ENCODE peak calls at places on chromosome 1, in four cellular contexts. One of them, this sample, is unnamed.

GRCh38 chr1:3668585-3669300 is 16.4 kb downstream of the TP73 start:
- DNase-seq in H9: peak; percentile 90
- DNase-seq in NCI-H2227 treated with DMSO at 0.1 percent for 48 hours: no peak
- DNase-seq in SJSA1: no peak
- DNase-seq in this sample: no peak

GRCh38 chr1:40371707-40372258 is 1.7 kb upstream of the SMAP2 start:
- DNase-seq in NCI-H2227 treated with DMSO at 0.1 percent for 48 hours: no peak
- DNase-seq in H9: no peak
- DNase-seq in SJSA1: no peak
- DNase-seq in this sample: no peak

GRCh38 chr1:192592981-192593683 is 17.6 kb downstream of the RGS1 start:
- DNase-seq in NCI-H2227 treated with DMSO at 0.1 percent for 48 hours: no peak
- DNase-seq in H9: no peak
- DNase-seq in SJSA1: no peak
- DNase-seq in this sample: no peak

GRCh38 chr1:156123356-156124196 is 9.1 kb downstream of the LMNA start:
- DNase-seq in H9: peak; percentile 94
- DNase-seq in SJSA1: peak; percentile 97
- DNase-seq in NCI-H2227 treated with DMSO at 0.1 percent for 48 hours: peak; percentile 65
- DNase-seq in this sample: peak; percentile 87

GRCh38 chr1:232780354-232780753 is 24.9 kb upstream of the MAP10 start:
- DNase-seq in H9: no peak
- DNase-seq in NCI-H2227 treated with DMSO at 0.1 percent for 48 hours: no peak
- DNase-seq in SJSA1: no peak
- DNase-seq in this sample: no peak

GRCh38 chr1:24426738-24427468 is 11.3 kb downstream of the NIPAL3 start:
- DNase-seq in H9: no peak
- DNase-seq in NCI-H2227 treated with DMSO at 0.1 percent for 48 hours: peak; percentile 65
- DNase-seq in SJSA1: no peak
- DNase-seq in this sample: no peak

GRCh38 chr1:27574001-27574781 is 29.8 kb downstream of the AHDC1 start:
- DNase-seq in SJSA1: no peak
- DNase-seq in H9: no peak
- DNase-seq in NCI-H2227 treated with DMSO at 0.1 percent for 48 hours: no peak
- DNase-seq in this sample: no peak

GRCh38 chr1:14263671-14264070 is 334.8 kb upstream of the KAZN start:
- DNase-seq in H9: no peak
- DNase-seq in NCI-H2227 treated with DMSO at 0.1 percent for 48 hours: no peak
- DNase-seq in SJSA1: no peak
- DNase-seq in this sample: no peak

GRCh38 chr1:119646521-119647227 is 1.4 kb downstream of the ZNF697 start:
- DNase-seq in SJSA1: peak; percentile 43
- DNase-seq in NCI-H2227 treated with DMSO at 0.1 percent for 48 hours: no peak
- DNase-seq in H9: no peak
- DNase-seq in this sample: no peak

GRCh38 chr1:39842726-39843305 is 40.5 kb downstream of the TRIT1 start:
- DNase-seq in NCI-H2227 treated with DMSO at 0.1 percent for 48 hours: no peak
- DNase-seq in SJSA1: no peak
- DNase-seq in H9: no peak
- DNase-seq in this sample: no peak

GRCh38 chr1:35030338-35031102 is 1.2 kb downstream of the ZMYM6 start:
- DNase-seq in SJSA1: no peak
- DNase-seq in NCI-H2227 treated with DMSO at 0.1 percent for 48 hours: no peak
- DNase-seq in H9: no peak
- DNase-seq in this sample: no peak

GRCh38 chr1:175494950-175495349 is 248.4 kb downstream of the TNR start:
- DNase-seq in NCI-H2227 treated with DMSO at 0.1 percent for 48 hours: no peak
- DNase-seq in SJSA1: no peak
- DNase-seq in H9: no peak
- DNase-seq in this sample: no peak

GRCh38 chr1:229132706-229133105 is 138.2 kb upstream of the RAB4A start:
- DNase-seq in SJSA1: peak; percentile 58
- DNase-seq in NCI-H2227 treated with DMSO at 0.1 percent for 48 hours: no peak
- DNase-seq in H9: no peak
- DNase-seq in this sample: no peak

GRCh38 chr1:13700521-13701273 is 709 bp downstream of the PRDM2 start:
- DNase-seq in NCI-H2227 treated with DMSO at 0.1 percent for 48 hours: peak; percentile 14
- DNase-seq in H9: peak; percentile 35
- DNase-seq in SJSA1: peak; percentile 49
- DNase-seq in this sample: no peak

GRCh38 chr1:57591854-57592253 is 168.0 kb upstream of the DAB1 start:
- DNase-seq in H9: no peak
- DNase-seq in SJSA1: no peak
- DNase-seq in NCI-H2227 treated with DMSO at 0.1 percent for 48 hours: no peak
- DNase-seq in this sample: no peak

GRCh38 chr1:169309178-169310166 is 58.1 kb downstream of the NME7 start:
- DNase-seq in SJSA1: no peak
- DNase-seq in NCI-H2227 treated with DMSO at 0.1 percent for 48 hours: no peak
- DNase-seq in H9: no peak
- DNase-seq in this sample: no peak

GRCh38 chr1:111045033-111045722 is 81.5 kb upstream of the LRIF1 start:
- DNase-seq in H9: no peak
- DNase-seq in SJSA1: no peak
- DNase-seq in NCI-H2227 treated with DMSO at 0.1 percent for 48 hours: no peak
- DNase-seq in this sample: no peak

GRCh38 chr1:166062695-166063094 is 104.1 kb downstream of the FAM78B start:
- DNase-seq in NCI-H2227 treated with DMSO at 0.1 percent for 48 hours: no peak
- DNase-seq in H9: no peak
- DNase-seq in SJSA1: no peak
- DNase-seq in this sample: no peak

GRCh38 chr1:205204552-205204951 is 7.0 kb downstream of the DSTYK start:
- DNase-seq in SJSA1: no peak
- DNase-seq in H9: no peak
- DNase-seq in NCI-H2227 treated with DMSO at 0.1 percent for 48 hours: no peak
- DNase-seq in this sample: no peak

GRCh38 chr1:1986451-1987141 is 17.0 kb downstream of the CFAP74 start:
- DNase-seq in NCI-H2227 treated with DMSO at 0.1 percent for 48 hours: no peak
- DNase-seq in SJSA1: no peak
- DNase-seq in H9: no peak
- DNase-seq in this sample: no peak

GRCh38 chr1:111656093-111657017 is 36.8 kb downstream of the RAP1A start:
- DNase-seq in NCI-H2227 treated with DMSO at 0.1 percent for 48 hours: no peak
- DNase-seq in SJSA1: peak; percentile 35
- DNase-seq in H9: no peak
- DNase-seq in this sample: peak; percentile 43

GRCh38 chr1:69055223-69055622 is 512.5 kb upstream of the LRRC7 start:
- DNase-seq in SJSA1: no peak
- DNase-seq in H9: no peak
- DNase-seq in NCI-H2227 treated with DMSO at 0.1 percent for 48 hours: no peak
- DNase-seq in this sample: no peak

GRCh38 chr1:159881930-159882839 is 17.8 kb downstream of the CFAP45 start:
- DNase-seq in H9: no peak
- DNase-seq in SJSA1: peak; percentile 82
- DNase-seq in NCI-H2227 treated with DMSO at 0.1 percent for 48 hours: peak; percentile 91
- DNase-seq in this sample: peak; percentile 45

GRCh38 chr1:58214674-58215073 is 331.9 kb downstream of the OMA1 start:
- DNase-seq in H9: no peak
- DNase-seq in NCI-H2227 treated with DMSO at 0.1 percent for 48 hours: peak; percentile 25
- DNase-seq in SJSA1: no peak
- DNase-seq in this sample: no peak

GRCh38 chr1:40344597-40344996 is 27.5 kb upstream of the COL9A2 start:
- DNase-seq in NCI-H2227 treated with DMSO at 0.1 percent for 48 hours: peak; percentile 61
- DNase-seq in H9: no peak
- DNase-seq in SJSA1: peak; percentile 7
- DNase-seq in this sample: peak; percentile 35

GRCh38 chr1:245336149-245336983 is 181.6 kb downstream of the KIF26B start:
- DNase-seq in SJSA1: no peak
- DNase-seq in H9: peak; percentile 55
- DNase-seq in NCI-H2227 treated with DMSO at 0.1 percent for 48 hours: no peak
- DNase-seq in this sample: no peak

GRCh38 chr1:51627672-51628071 is 10.8 kb downstream of the OSBPL9 start:
- DNase-seq in NCI-H2227 treated with DMSO at 0.1 percent for 48 hours: peak; percentile 53
- DNase-seq in SJSA1: no peak
- DNase-seq in H9: no peak
- DNase-seq in this sample: peak; percentile 5

GRCh38 chr1:200217703-200218102 is 190.2 kb downstream of the NR5A2 start:
- DNase-seq in SJSA1: no peak
- DNase-seq in NCI-H2227 treated with DMSO at 0.1 percent for 48 hours: no peak
- DNase-seq in H9: no peak
- DNase-seq in this sample: no peak

GRCh38 chr1:54027848-54028247 is 9.9 kb upstream of the LDLRAD1 start:
- DNase-seq in SJSA1: no peak
- DNase-seq in NCI-H2227 treated with DMSO at 0.1 percent for 48 hours: no peak
- DNase-seq in H9: no peak
- DNase-seq in this sample: no peak

GRCh38 chr1:47179023-47179987 is 10.5 kb downstream of the PDZK1IP1 start:
- DNase-seq in SJSA1: peak; percentile 89
- DNase-seq in H9: peak; percentile 96
- DNase-seq in NCI-H2227 treated with DMSO at 0.1 percent for 48 hours: peak; percentile 93
- DNase-seq in this sample: peak; percentile 86

GRCh38 chr1:36807262-36807661 is 227.1 kb downstream of the GRIK3 start:
- DNase-seq in H9: no peak
- DNase-seq in SJSA1: no peak
- DNase-seq in NCI-H2227 treated with DMSO at 0.1 percent for 48 hours: no peak
- DNase-seq in this sample: no peak

GRCh38 chr1:902023-902422 is 21.7 kb upstream of the SAMD11 start:
- DNase-seq in SJSA1: no peak
- DNase-seq in H9: no peak
- DNase-seq in NCI-H2227 treated with DMSO at 0.1 percent for 48 hours: no peak
- DNase-seq in this sample: no peak

GRCh38 chr1:233331676-233332519 is 4.4 kb downstream of the MAP3K21 start:
- DNase-seq in NCI-H2227 treated with DMSO at 0.1 percent for 48 hours: no peak
- DNase-seq in H9: no peak
- DNase-seq in SJSA1: no peak
- DNase-seq in this sample: no peak

GRCh38 chr1:245896258-245896657 is 610.8 kb downstream of the SMYD3 start:
- DNase-seq in SJSA1: no peak
- DNase-seq in NCI-H2227 treated with DMSO at 0.1 percent for 48 hours: no peak
- DNase-seq in H9: no peak
- DNase-seq in this sample: no peak

GRCh38 chr1:208167229-208167869 is 76.8 kb downstream of the PLXNA2 start:
- DNase-seq in SJSA1: no peak
- DNase-seq in NCI-H2227 treated with DMSO at 0.1 percent for 48 hours: peak; percentile 74
- DNase-seq in H9: no peak
- DNase-seq in this sample: no peak

GRCh38 chr1:66980745-66981367 is 56.1 kb downstream of the MIER1 start:
- DNase-seq in SJSA1: peak; percentile 18
- DNase-seq in NCI-H2227 treated with DMSO at 0.1 percent for 48 hours: no peak
- DNase-seq in H9: no peak
- DNase-seq in this sample: no peak

GRCh38 chr1:68470388-68470970 is 20.7 kb upstream of the RPE65 start:
- DNase-seq in SJSA1: no peak
- DNase-seq in H9: no peak
- DNase-seq in NCI-H2227 treated with DMSO at 0.1 percent for 48 hours: no peak
- DNase-seq in this sample: no peak

GRCh38 chr1:230825061-230825803 is 43.1 kb downstream of the C1orf198 start:
- DNase-seq in NCI-H2227 treated with DMSO at 0.1 percent for 48 hours: peak; percentile 9
- DNase-seq in H9: no peak
- DNase-seq in SJSA1: peak; percentile 52
- DNase-seq in this sample: peak; percentile 75

GRCh38 chr1:209790286-209791193 is 6.2 kb upstream of the C1orf74 start:
- DNase-seq in NCI-H2227 treated with DMSO at 0.1 percent for 48 hours: no peak
- DNase-seq in H9: no peak
- DNase-seq in SJSA1: peak; percentile 7
- DNase-seq in this sample: no peak

GRCh38 chr1:2606004-2606805 is 19.6 kb downstream of the PRXL2B start:
- DNase-seq in NCI-H2227 treated with DMSO at 0.1 percent for 48 hours: no peak
- DNase-seq in H9: no peak
- DNase-seq in SJSA1: no peak
- DNase-seq in this sample: no peak